ENCODE peak calls at places on chromosomes 11 and 22, in four cellular contexts. B, Q, G and N are unnamed samples.

GRCh38 chr11:129090056-129090455 is 102.1 kb downstream of the ARHGAP32 start:
- DNase-seq in Q (no peak), B (no peak), G (no peak), N (no peak)

GRCh38 chr11:75469785-75470405 is 36.9 kb upstream of the KLHL35 start:
- DNase-seq in Q (no peak), B (no peak), G (no peak), N (no peak)

GRCh38 chr11:63549411-63549810 is 12.8 kb downstream of the PLAAT4 start:
- DNase-seq in G (no peak), Q (no peak), B (no peak), N (no peak)

GRCh38 chr22:36772451-36772850 is 3.5 kb downstream of the IFT27 start:
- DNase-seq in G (no peak), B (no peak), Q (no peak), N (no peak)

GRCh38 chr22:28541137-28541536 is 138.5 kb downstream of the TTC28 start:
- DNase-seq in G (no peak), Q (peak; percentile 76), B (no peak), N (no peak)

GRCh38 chr11:25860677-25861445 is 471.1 kb upstream of the ANO3 start:
- DNase-seq in B (no peak), G (no peak), Q (no peak), N (no peak)

GRCh38 chr11:86069408-86070086 is 663 bp upstream of the PICALM start:
- DNase-seq in B (no peak), Q (no peak), G (no peak), N (no peak)

GRCh38 chr11:78000193-78000592 is 5.7 kb upstream of the INTS4 start:
- DNase-seq in Q (peak; percentile 66), B (no peak), G (no peak), N (peak; percentile 63)

GRCh38 chr11:8403310-8403709 is 139.6 kb upstream of the LMO1 start:
- DNase-seq in Q (peak; percentile 16), G (no peak), B (no peak), N (no peak)

GRCh38 chr11:108914981-108915380 is 250.1 kb downstream of the DDX10 start:
- DNase-seq in G (no peak), Q (no peak), B (no peak), N (no peak)

GRCh38 chr11:75968021-75968685 is 153.1 kb downstream of the UVRAG start:
- DNase-seq in B (no peak), Q (no peak), G (no peak), N (no peak)

GRCh38 chr11:100612766-100613165 is 74.3 kb upstream of the ARHGAP42 start:
- DNase-seq in G (no peak), Q (no peak), B (no peak), N (peak; percentile 54)

GRCh38 chr11:125313271-125314222 is 149.0 kb downstream of the PKNOX2 start:
- DNase-seq in B (no peak), Q (no peak), G (no peak), N (no peak)

GRCh38 chr11:81658722-81659121 is 1074.9 kb downstream of the FAM181B start:
- DNase-seq in B (no peak), Q (peak; percentile 48), G (no peak), N (peak; percentile 54)

GRCh38 chr22:29330291-29330690 is 14.8 kb upstream of the RASL10A start:
- DNase-seq in B (no peak), G (no peak), Q (no peak), N (no peak)

GRCh38 chr11:128734439-128735224 is 40.8 kb downstream of the FLI1 start:
- DNase-seq in G (no peak), Q (no peak), B (peak; percentile 35), N (peak; percentile 82)

GRCh38 chr11:57131080-57131790 is 50.5 kb upstream of the LRRC55 start:
- DNase-seq in G (peak; percentile 55), B (peak; percentile 20), Q (peak; percentile 82), N (no peak)

GRCh38 chr22:30336752-30337460 is 10.2 kb upstream of the TBC1D10A start:
- DNase-seq in G (no peak), B (peak; percentile 71), Q (no peak), N (no peak)

GRCh38 chr11:118903204-118904015 is 19.7 kb downstream of the CXCR5 start:
- DNase-seq in G (no peak), B (no peak), Q (no peak), N (no peak)

GRCh38 chr11:105642870-105643269 is 33.0 kb downstream of the GRIA4 start:
- DNase-seq in G (no peak), Q (no peak), B (no peak), N (no peak)

GRCh38 chr11:1749787-1750351 is 526 bp downstream of the IFITM10 start:
- DNase-seq in B (no peak), G (no peak), Q (no peak), N (no peak)
- H3K4me3 ChIP-seq in B (no peak overlapping the region), G (no peak overlapping the region), Q (no peak overlapping the region), N (no peak overlapping the region)

DNA sequence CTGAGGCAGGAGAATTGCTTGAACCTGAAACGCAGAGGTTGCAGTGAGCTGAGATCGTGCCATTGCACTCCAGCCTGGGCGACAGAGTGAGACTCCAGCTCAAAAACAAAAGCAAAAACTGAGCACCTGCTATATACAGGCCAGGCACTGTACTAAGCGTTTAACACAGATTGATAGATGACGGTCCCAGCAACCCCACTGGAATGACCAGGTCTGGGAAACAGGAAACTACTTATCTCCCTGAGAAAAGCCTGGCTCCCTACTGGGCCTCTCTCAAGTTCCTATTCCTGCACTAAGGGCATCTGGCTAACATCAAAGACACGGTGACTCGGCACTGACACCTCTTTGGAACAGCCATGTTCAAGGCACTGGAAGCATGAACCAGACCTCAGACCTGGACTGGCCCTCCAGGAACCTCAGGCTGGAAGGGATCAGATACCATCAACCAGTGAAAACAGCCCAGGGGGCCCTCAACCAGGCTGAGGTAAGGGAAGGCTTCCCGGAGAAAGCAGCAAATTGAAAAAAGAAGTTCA is 16.6 kb downstream of the ARAP1 start:
- DNase-seq in G (no peak), Q (no peak), B (no peak), N (no peak)
- H3K27ac ChIP-seq in G (peak overlapping the region; percentile 66), Q (no peak overlapping the region), B (peak overlapping the region; percentile 37), N (no peak overlapping the region)

GRCh38 chr22:46322711-46323110 is 12.8 kb upstream of the TRMU start:
- DNase-seq in B (no peak), Q (no peak), G (no peak), N (no peak)
- H3K36me3 ChIP-seq in B (no peaks in the 10 kb centered on the region), Q (peaks cover 4% of the 10 kb centered on the region), G (no peaks in the 10 kb centered on the region), N (peaks cover 6% of the 10 kb centered on the region)

GRCh38 chr11:95647355-95647754 is 142.2 kb downstream of the FAM76B start:
- DNase-seq in Q (no peak), B (no peak), G (no peak), N (no peak)

GRCh38 chr11:95652002-95652472 is 137.5 kb downstream of the FAM76B start:
- DNase-seq in Q (no peak), G (no peak), B (no peak), N (no peak)

GRCh38 chr11:95653099-95653498 is 136.5 kb downstream of the FAM76B start:
- DNase-seq in Q (no peak), B (no peak), G (no peak), N (no peak)

GRCh38 chr11:95650271-95650670 is 139.3 kb downstream of the FAM76B start:
- DNase-seq in B (no peak), G (no peak), Q (peak; percentile 21), N (no peak)

GRCh38 chr11:95647805-95648379 is 141.7 kb downstream of the FAM76B start:
- DNase-seq in Q (no peak), G (no peak), B (no peak), N (no peak)
- H3K4me3 ChIP-seq in Q (no peak overlapping the region), G (peak overlapping the region; percentile 8), B (no peak overlapping the region), N (no peak overlapping the region)